ENCODE peak calls at places on chromosome 21, in eight cellular contexts. One of them, this sample, is unnamed.

GRCh38 chr21:45022736-45023135 is 51.6 kb upstream of the ADARB1 start:
- DNase-seq in CD4-positive, alpha-beta T cell: no peak
- DNase-seq in hypothalamus: no peak
- DNase-seq in HEK293T: no peak
- DNase-seq in AG10803: no peak
- DNase-seq in frontal cortex: no peak
- DNase-seq in chondrocyte: no peak
- DNase-seq in caudate nucleus: no peak
- DNase-seq in this sample: no peak

GRCh38 chr21:44273046-44273445 is 11.3 kb upstream of the DNMT3L start:
- DNase-seq in frontal cortex: no peak
- DNase-seq in chondrocyte: no peak
- DNase-seq in CD4-positive, alpha-beta T cell: no peak
- DNase-seq in AG10803: no peak
- DNase-seq in HEK293T: no peak
- DNase-seq in caudate nucleus: no peak
- DNase-seq in hypothalamus: no peak
- DNase-seq in this sample: no peak

GRCh38 chr21:42153746-42154145 is 65.2 kb upstream of the ABCG1 start:
- DNase-seq in caudate nucleus: no peak
- DNase-seq in frontal cortex: no peak
- DNase-seq in HEK293T: no peak
- DNase-seq in chondrocyte: no peak
- DNase-seq in CD4-positive, alpha-beta T cell: peak
- DNase-seq in hypothalamus: no peak
- DNase-seq in AG10803: no peak
- DNase-seq in this sample: no peak

GRCh38 chr21:45364464-45365185 is 40.3 kb upstream of the COL18A1 start:
- DNase-seq in frontal cortex: no peak
- DNase-seq in CD4-positive, alpha-beta T cell: no peak
- DNase-seq in AG10803: peak
- DNase-seq in hypothalamus: no peak
- DNase-seq in chondrocyte: peak
- DNase-seq in HEK293T: no peak
- DNase-seq in caudate nucleus: no peak
- DNase-seq in this sample: peak

GRCh38 chr21:45294509-45295291 is 7.0 kb upstream of the POFUT2 start:
- DNase-seq in caudate nucleus: no peak
- DNase-seq in AG10803: peak
- DNase-seq in chondrocyte: peak
- DNase-seq in HEK293T: peak
- DNase-seq in CD4-positive, alpha-beta T cell: peak
- DNase-seq in frontal cortex: no peak
- DNase-seq in hypothalamus: peak
- DNase-seq in this sample: peak

GRCh38 chr21:35102488-35103407 is 53.6 kb upstream of the RUNX1 start:
- DNase-seq in caudate nucleus: no peak
- DNase-seq in chondrocyte: no peak
- DNase-seq in hypothalamus: peak
- DNase-seq in AG10803: no peak
- DNase-seq in CD4-positive, alpha-beta T cell: no peak
- DNase-seq in frontal cortex: peak
- DNase-seq in HEK293T: no peak
- DNase-seq in this sample: no peak

GRCh38 chr21:44930543-44930981 is 9.3 kb upstream of the SLX9 start:
- DNase-seq in hypothalamus: no peak
- DNase-seq in caudate nucleus: no peak
- DNase-seq in chondrocyte: peak
- DNase-seq in CD4-positive, alpha-beta T cell: peak
- DNase-seq in AG10803: peak
- DNase-seq in HEK293T: no peak
- DNase-seq in frontal cortex: no peak
- DNase-seq in this sample: peak

GRCh38 chr21:45549670-45550463 is 7.6 kb upstream of the SLC19A1 start:
- DNase-seq in AG10803: no peak
- DNase-seq in frontal cortex: no peak
- DNase-seq in HEK293T: no peak
- DNase-seq in caudate nucleus: no peak
- DNase-seq in CD4-positive, alpha-beta T cell: no peak
- DNase-seq in hypothalamus: no peak
- DNase-seq in chondrocyte: no peak
- DNase-seq in this sample: no peak

GRCh38 chr21:42797522-42797921 is 81.8 kb downstream of the WDR4 start:
- DNase-seq in frontal cortex: no peak
- DNase-seq in CD4-positive, alpha-beta T cell: no peak
- DNase-seq in AG10803: no peak
- DNase-seq in hypothalamus: no peak
- DNase-seq in caudate nucleus: no peak
- DNase-seq in HEK293T: no peak
- DNase-seq in chondrocyte: no peak
- DNase-seq in this sample: no peak

GRCh38 chr21:32597205-32597604 is 11.9 kb upstream of the TCP10L start:
- DNase-seq in frontal cortex: no peak
- DNase-seq in AG10803: peak
- DNase-seq in HEK293T: no peak
- DNase-seq in CD4-positive, alpha-beta T cell: no peak
- DNase-seq in caudate nucleus: no peak
- DNase-seq in hypothalamus: no peak
- DNase-seq in chondrocyte: no peak
- DNase-seq in this sample: peak

GRCh38 chr21:32022141-32022540 is 149.3 kb downstream of the HUNK start:
- DNase-seq in frontal cortex: no peak
- DNase-seq in caudate nucleus: no peak
- DNase-seq in HEK293T: no peak
- DNase-seq in CD4-positive, alpha-beta T cell: no peak
- DNase-seq in chondrocyte: no peak
- DNase-seq in AG10803: no peak
- DNase-seq in hypothalamus: no peak
- DNase-seq in this sample: no peak

GRCh38 chr21:44509539-44509938 is 30.5 kb downstream of the KRTAP10-1 start:
- DNase-seq in HEK293T: no peak
- DNase-seq in CD4-positive, alpha-beta T cell: no peak
- DNase-seq in chondrocyte: peak
- DNase-seq in AG10803: peak
- DNase-seq in frontal cortex: no peak
- DNase-seq in caudate nucleus: no peak
- DNase-seq in hypothalamus: no peak
- DNase-seq in this sample: no peak

GRCh38 chr21:38165466-38166213 is 91.2 kb upstream of the KCNJ15 start:
- DNase-seq in frontal cortex: no peak
- DNase-seq in HEK293T: no peak
- DNase-seq in CD4-positive, alpha-beta T cell: no peak
- DNase-seq in caudate nucleus: no peak
- DNase-seq in hypothalamus: no peak
- DNase-seq in AG10803: peak
- DNase-seq in chondrocyte: no peak
- DNase-seq in this sample: no peak

GRCh38 chr21:42356680-42357079 is 5.9 kb upstream of the TFF2 start:
- DNase-seq in HEK293T: no peak
- DNase-seq in chondrocyte: no peak
- DNase-seq in caudate nucleus: no peak
- DNase-seq in frontal cortex: no peak
- DNase-seq in AG10803: no peak
- DNase-seq in hypothalamus: no peak
- DNase-seq in CD4-positive, alpha-beta T cell: no peak
- DNase-seq in this sample: no peak

GRCh38 chr21:43712268-43712942 is 6.5 kb upstream of the PDXK start:
- DNase-seq in AG10803: peak
- DNase-seq in caudate nucleus: no peak
- DNase-seq in frontal cortex: no peak
- DNase-seq in chondrocyte: no peak
- DNase-seq in CD4-positive, alpha-beta T cell: no peak
- DNase-seq in HEK293T: no peak
- DNase-seq in hypothalamus: no peak
- DNase-seq in this sample: no peak

GRCh38 chr21:46385846-46386725 is 62.1 kb downstream of the PCNT start:
- DNase-seq in HEK293T: no peak
- DNase-seq in caudate nucleus: no peak
- DNase-seq in hypothalamus: no peak
- DNase-seq in frontal cortex: no peak
- DNase-seq in AG10803: no peak
- DNase-seq in chondrocyte: peak
- DNase-seq in CD4-positive, alpha-beta T cell: no peak
- DNase-seq in this sample: no peak

GRCh38 chr21:27206368-27206982 is 239.6 kb upstream of the ADAMTS5 start:
- DNase-seq in frontal cortex: no peak
- DNase-seq in HEK293T: no peak
- DNase-seq in AG10803: peak
- DNase-seq in caudate nucleus: no peak
- DNase-seq in hypothalamus: no peak
- DNase-seq in CD4-positive, alpha-beta T cell: no peak
- DNase-seq in chondrocyte: no peak
- DNase-seq in this sample: peak

GRCh38 chr21:31872452-31873274 is at the start of gene HUNK:
- DNase-seq in AG10803: peak
- DNase-seq in chondrocyte: no peak
- DNase-seq in CD4-positive, alpha-beta T cell: no peak
- DNase-seq in HEK293T: peak
- DNase-seq in caudate nucleus: no peak
- DNase-seq in frontal cortex: peak
- DNase-seq in hypothalamus: peak
- DNase-seq in this sample: peak

GRCh38 chr21:45040739-45041138 is 33.6 kb upstream of the ADARB1 start:
- DNase-seq in frontal cortex: no peak
- DNase-seq in HEK293T: no peak
- DNase-seq in CD4-positive, alpha-beta T cell: no peak
- DNase-seq in chondrocyte: peak
- DNase-seq in hypothalamus: no peak
- DNase-seq in caudate nucleus: no peak
- DNase-seq in AG10803: no peak
- DNase-seq in this sample: no peak

GRCh38 chr21:39114871-39115658 is 68.2 kb downstream of the PSMG1 start:
- DNase-seq in HEK293T: no peak
- DNase-seq in caudate nucleus: no peak
- DNase-seq in CD4-positive, alpha-beta T cell: no peak
- DNase-seq in hypothalamus: no peak
- DNase-seq in chondrocyte: no peak
- DNase-seq in frontal cortex: no peak
- DNase-seq in AG10803: peak
- DNase-seq in this sample: no peak